ENCODE peak calls at places on chromosomes 12 and 14, in ten cellular contexts. E is stimulated activated CD8-positive, alpha-beta memory T cell treated with anti-CD3 and anti-CD28 coated beads, Interleukin-15, amount 100 ng/mL, for 48 hours; Q is stimulated activated CD4-positive, alpha-beta T cell treated with anti-CD3 and anti-CD28 coated beads, TNF-alpha, amount 100 ng/mL, for 4 hours; D is NCI-H446 treated with DMSO at 0.1 percent for 48 hours; B is MM.1S; C is upper lobe of right lung; G is NCI-H1417; Y is transverse colon; F is activated naive CD4-positive, alpha-beta T cell treated with anti-CD3 and anti-CD28 coated beads for 36 hours; I is CD8-positive, alpha-beta T cell. Z is an unnamed sample.

GRCh38 chr12:106046947-106047346 is 91.8 kb downstream of the NUAK1 start:
- DNase-seq in G (no peak), F (no peak), E (no peak), D (no peak), I (no peak), Y (no peak), Q (no peak), C (no peak), B (peak), Z (no peak)

GRCh38 chr14:95133282-95133681 is 24.0 kb downstream of the DICER1 start:
- DNase-seq in Q (no peak), G (no peak), I (no peak), C (no peak), E (no peak), D (no peak), Y (no peak), B (no peak), F (no peak), Z (no peak)

GRCh38 chr12:50720085-50720484 is 43.8 kb upstream of the ATF1 start:
- DNase-seq in E (no peak), B (no peak), D (no peak), C (no peak), Q (no peak), I (no peak), Y (no peak), G (no peak), F (no peak), Z (no peak)

GRCh38 chr12:109777544-109777943 is 55.7 kb downstream of the TRPV4 start:
- DNase-seq in F (peak), C (no peak), I (peak), E (no peak), Q (no peak), D (peak), Y (peak), G (peak), B (peak), Z (peak)

GRCh38 chr12:75661927-75662326 is 150.5 kb upstream of the KRR1 start:
- DNase-seq in Q (no peak), C (no peak), Y (no peak), G (no peak), B (no peak), D (no peak), F (no peak), E (no peak), I (no peak), Z (no peak)

GRCh38 chr12:28780096-28780495 is 369.0 kb upstream of the FAR2 start:
- DNase-seq in E (no peak), F (no peak), Y (peak), B (no peak), C (no peak), G (no peak), D (no peak), Q (no peak), I (no peak), Z (no peak)

GRCh38 chr14:68979722-68980552 is 835 bp upstream of the ACTN1 start:
- DNase-seq in D (no peak), Y (peak), F (no peak), B (no peak), Q (no peak), I (no peak), G (peak), C (peak), E (no peak), Z (no peak)

GRCh38 chr12:45051490-45052105 is 699 bp upstream of the DBX2 start:
- DNase-seq in D (peak), B (no peak), F (no peak), Q (no peak), E (no peak), Y (no peak), C (no peak), I (no peak), G (peak), Z (no peak)

GRCh38 chr12:85273411-85274075 is 6.5 kb upstream of the ALX1 start:
- DNase-seq in G (no peak), F (no peak), Y (no peak), Q (no peak), E (no peak), C (peak), B (peak), I (no peak), D (no peak), Z (no peak)

GRCh38 chr12:45729233-45730115 is at the start of gene ARID2:
- DNase-seq in Y (peak), Q (peak), F (peak), D (peak), B (peak), G (peak), I (peak), E (peak), C (peak), Z (peak)

GRCh38 chr12:79174656-79175055 is 310.1 kb downstream of the SYT1 start:
- DNase-seq in E (no peak), F (no peak), Y (no peak), B (peak), I (no peak), G (peak), Q (no peak), D (peak), C (no peak), Z (no peak)

GRCh38 chr14:24394275-24394674 is 4.5 kb upstream of the NYNRIN start:
- DNase-seq in E (no peak), Q (no peak), G (peak), Y (no peak), D (no peak), I (no peak), C (no peak), F (no peak), B (no peak), Z (no peak)

GRCh38 chr12:86838709-86839108 is 582.5 kb upstream of the MGAT4C start:
- DNase-seq in G (no peak), C (no peak), Y (no peak), I (no peak), B (no peak), F (no peak), D (no peak), Q (no peak), E (no peak), Z (no peak)

GRCh38 chr14:64388533-64389243 is 535 bp downstream of the MTHFD1 start:
- DNase-seq in B (no peak), Q (no peak), C (peak), D (no peak), E (no peak), Y (peak), G (peak), F (peak), I (peak), Z (no peak)

GRCh38 chr12:14605401-14605989 is 37.8 kb upstream of the PLBD1 start:
- DNase-seq in Q (no peak), F (no peak), B (no peak), C (no peak), Y (no peak), D (no peak), I (no peak), G (peak), E (no peak), Z (no peak)